ENCODE peak calls at places on chromosome 2, in six cellular contexts. B is mucosa of gallbladder, Q is HEK293T, A is BJ, V is KBM-7, K is AML-193. S is an unnamed sample.

GRCh38 chr2:144162652-144163051 is 357.3 kb downstream of the ZEB2 start:
- DNase-seq in B (peak), Q (peak), A (no peak), V (peak), K (no peak), S (peak)

GRCh38 chr2:71995067-71995665 is 152.5 kb downstream of the CYP26B1 start:
- DNase-seq in B (no peak), Q (no peak), A (no peak), V (peak), K (peak), S (no peak)

GRCh38 chr2:171482877-171483276 is 39.4 kb upstream of the CYBRD1 start:
- DNase-seq in B (no peak), Q (no peak), A (peak), V (no peak), K (no peak), S (peak)

GRCh38 chr2:18284331-18284730 is 276.1 kb downstream of the RDH14 start:
- DNase-seq in B (no peak), Q (no peak), A (no peak), V (no peak), K (no peak), S (no peak)

GRCh38 chr2:222160125-222160524 is 138.7 kb downstream of the PAX3 start:
- DNase-seq in B (no peak), Q (no peak), A (no peak), V (no peak), K (no peak), S (no peak)

GRCh38 chr2:23363831-23364230 is 21.1 kb upstream of the KLHL29 start:
- DNase-seq in B (no peak), Q (no peak), A (no peak), V (no peak), K (no peak), S (peak)

GRCh38 chr2:3475771-3476170 is 43.6 kb downstream of the ADI1 start:
- DNase-seq in B (no peak), Q (no peak), A (no peak), V (no peak), K (no peak), S (no peak)

GRCh38 chr2:54909006-54909405 is 141.2 kb downstream of the RTN4 start:
- DNase-seq in B (no peak), Q (no peak), A (peak), V (no peak), K (no peak), S (no peak)

GRCh38 chr2:186427970-186428369 is 58.1 kb upstream of the ZC3H15 start:
- DNase-seq in B (no peak), Q (no peak), A (no peak), V (no peak), K (no peak), S (no peak)

GRCh38 chr2:191217580-191217979 is 27.6 kb upstream of the MYO1B start:
- DNase-seq in B (no peak), Q (peak), A (no peak), V (peak), K (no peak), S (no peak)

GRCh38 chr2:6946722-6947121 is 29.5 kb downstream of the RNF144A start:
- DNase-seq in B (no peak), Q (no peak), A (peak), V (no peak), K (no peak), S (no peak)

GRCh38 chr2:182666674-182667320 is 49.3 kb upstream of the DNAJC10 start:
- DNase-seq in B (no peak), Q (peak), A (no peak), V (peak), K (peak), S (no peak)

GRCh38 chr2:237025090-237025865 is 60.4 kb upstream of the COPS8 start:
- DNase-seq in B (peak), Q (no peak), A (peak), V (no peak), K (no peak), S (no peak)

GRCh38 chr2:134718095-134718955 is 475 bp downstream of the TMEM163 start:
- DNase-seq in B (no peak), Q (peak), A (no peak), V (peak), K (no peak), S (peak)

GRCh38 chr2:109528811-109529501 is 84.8 kb downstream of the SEPTIN10 start:
- DNase-seq in B (no peak), Q (no peak), A (no peak), V (no peak), K (no peak), S (peak)

GRCh38 chr2:196979976-196980375 is 53.5 kb upstream of the PGAP1 start:
- DNase-seq in B (no peak), Q (no peak), A (no peak), V (no peak), K (no peak), S (no peak)

GRCh38 chr2:157052685-157053224 is 204.8 kb upstream of the GALNT5 start:
- DNase-seq in B (peak), Q (no peak), A (no peak), V (no peak), K (no peak), S (no peak)

GRCh38 chr2:209368924-209369323 is 54.9 kb upstream of the MAP2 start:
- DNase-seq in B (peak), Q (peak), A (peak), V (no peak), K (no peak), S (no peak)

GRCh38 chr2:43302311-43303051 is 76.1 kb upstream of the ZFP36L2 start:
- DNase-seq in B (no peak), Q (no peak), A (no peak), V (no peak), K (no peak), S (no peak)

GRCh38 chr2:147182260-147182659 is 662.6 kb upstream of the ACVR2A start:
- DNase-seq in B (peak), Q (no peak), A (no peak), V (no peak), K (no peak), S (no peak)

GRCh38 chr2:64273524-64274398 is 129.5 kb upstream of the PELI1 start:
- DNase-seq in B (peak), Q (no peak), A (peak), V (peak), K (peak), S (peak)

GRCh38 chr2:120314656-120315366 is 31.1 kb upstream of the INHBB start:
- DNase-seq in B (no peak), Q (no peak), A (no peak), V (no peak), K (no peak), S (no peak)

GRCh38 chr2:127422631-127423475 is 4.6 kb downstream of the PROC start:
- DNase-seq in B (no peak), Q (no peak), A (no peak), V (peak), K (no peak), S (peak)

GRCh38 chr2:125296742-125297141 is 1271.7 kb downstream of the CNTNAP5 start:
- DNase-seq in B (no peak), Q (no peak), A (no peak), V (no peak), K (no peak), S (no peak)

GRCh38 chr2:62198237-62198633 is 2.3 kb downstream of the B3GNT2 start:
- DNase-seq in B (no peak), Q (no peak), A (no peak), V (peak), K (peak), S (no peak)